ENCODE peak calls at places on chromosomes 4 and X, in ten cellular contexts. A, O, P, U, K, Y, G, D, J and H are unnamed samples.

GRCh38 chr4:121168865-121169281 is 4.8 kb upstream of the TNIP3 start:
- DNase-seq in A (no peak), K (no peak), U (no peak), P (no peak), O (no peak), J (no peak), D (no peak), Y (no peak), G (no peak), H (no peak)

GRCh38 chrX:136589966-136590365 is 58.0 kb downstream of the VGLL1 start:
- DNase-seq in U (no peak), G (no peak), J (no peak), D (peak), A (no peak), P (no peak), O (no peak), K (no peak), Y (no peak), H (no peak)

GRCh38 chr4:11597506-11597905 is 168.8 kb upstream of the HS3ST1 start:
- DNase-seq in Y (no peak), P (no peak), U (no peak), O (no peak), J (no peak), A (no peak), D (no peak), K (no peak), G (no peak), H (no peak)

GRCh38 chrX:35919536-35920309 is at the start of gene CFAP47:
- DNase-seq in P (no peak), A (no peak), J (peak), O (no peak), G (no peak), K (no peak), D (no peak), U (no peak), Y (no peak), H (no peak)

GRCh38 chrX:48910926-48911406 is 480 bp downstream of the SLC35A2 start:
- DNase-seq in G (peak), Y (no peak), D (peak), O (no peak), U (no peak), J (no peak), P (no peak), K (no peak), A (no peak), H (no peak)

GRCh38 chrX:50813843-50814661 is at the start of gene SHROOM4:
- DNase-seq in J (peak), U (no peak), Y (peak), O (no peak), K (no peak), G (peak), P (no peak), A (no peak), D (peak), H (peak)

GRCh38 chr4:146214238-146214637 is at the start of gene REELD1:
- DNase-seq in J (no peak), U (no peak), Y (no peak), G (no peak), D (no peak), P (no peak), O (no peak), K (no peak), A (no peak), H (no peak)

GRCh38 chr4:150593996-150594395 is 12.0 kb downstream of the MAB21L2 start:
- DNase-seq in A (no peak), K (peak), Y (no peak), D (peak), G (peak), J (peak), O (no peak), U (no peak), P (peak), H (no peak)

GRCh38 chr4:184386271-184386781 is 88.0 kb downstream of the IRF2 start:
- DNase-seq in Y (no peak), D (no peak), J (no peak), P (no peak), O (no peak), K (no peak), G (no peak), U (no peak), A (no peak), H (no peak)

GRCh38 chr4:145815626-145816025 is 123.0 kb downstream of the ZNF827 start:
- DNase-seq in A (no peak), K (no peak), P (no peak), D (no peak), U (no peak), G (peak), J (no peak), Y (no peak), O (no peak), H (no peak)

GRCh38 chr4:119628281-119629141 is at the start of gene PDE5A:
- DNase-seq in D (peak), Y (peak), J (peak), A (peak), K (peak), P (peak), G (peak), O (peak), U (peak), H (peak)